ENCODE peak calls at places on chromosomes 2 and 18, in four cellular contexts. One of them, this sample, is unnamed.
A peak's percentile ranks its signal among the peaks of the same experiment; 100 is the strongest.

GRCh38 chr2:118689456-118689855 is 158.0 kb downstream of the EN1 start:
- DNase-seq in trophoblast cell: no peak
- DNase-seq in adipocyte: no peak
- DNase-seq in LNCaP clone FGC: no peak
- DNase-seq in this sample: no peak

GRCh38 chr2:191499874-191500565 is 177.9 kb upstream of the NABP1 start:
- DNase-seq in trophoblast cell: no peak
- DNase-seq in adipocyte: peak; percentile 74
- DNase-seq in LNCaP clone FGC: no peak
- DNase-seq in this sample: peak; percentile 29

GRCh38 chr2:100292022-100292580 is 30.2 kb downstream of the LONRF2 start:
- DNase-seq in trophoblast cell: peak; percentile 99
- DNase-seq in adipocyte: peak; percentile 92
- DNase-seq in LNCaP clone FGC: peak; percentile 46
- DNase-seq in this sample: peak; percentile 91

GRCh38 chr2:168033966-168034365 is 213.4 kb downstream of the STK39 start:
- DNase-seq in trophoblast cell: no peak
- DNase-seq in adipocyte: no peak
- DNase-seq in LNCaP clone FGC: no peak
- DNase-seq in this sample: no peak

GRCh38 chr2:235005603-235006259 is 53.9 kb downstream of the SH3BP4 start:
- DNase-seq in trophoblast cell: no peak
- DNase-seq in adipocyte: peak; percentile 24
- DNase-seq in LNCaP clone FGC: no peak
- DNase-seq in this sample: peak; percentile 33

GRCh38 chr2:226552571-226553285 is 246.9 kb downstream of the IRS1 start:
- DNase-seq in trophoblast cell: no peak
- DNase-seq in adipocyte: peak; percentile 57
- DNase-seq in LNCaP clone FGC: no peak
- DNase-seq in this sample: no peak

GRCh38 chr2:224157655-224158054 is 118.6 kb upstream of the SERPINE2 start:
- DNase-seq in trophoblast cell: no peak
- DNase-seq in adipocyte: no peak
- DNase-seq in LNCaP clone FGC: no peak
- DNase-seq in this sample: peak; percentile 24

GRCh38 chr18:62710417-62710816 is 4.9 kb upstream of the PHLPP1 start:
- DNase-seq in trophoblast cell: peak; percentile 29
- DNase-seq in adipocyte: peak; percentile 20
- DNase-seq in LNCaP clone FGC: no peak
- DNase-seq in this sample: no peak

GRCh38 chr2:74835831-74836674 is 2.1 kb downstream of the HK2 start:
- DNase-seq in trophoblast cell: peak; percentile 81
- DNase-seq in adipocyte: peak; percentile 81
- DNase-seq in LNCaP clone FGC: no peak
- DNase-seq in this sample: peak; percentile 70

GRCh38 chr18:13253786-13254755 is 35.5 kb downstream of the LDLRAD4 start:
- DNase-seq in trophoblast cell: no peak
- DNase-seq in adipocyte: no peak
- DNase-seq in LNCaP clone FGC: peak; percentile 13
- DNase-seq in this sample: no peak

GRCh38 chr2:186457908-186458307 is 28.2 kb upstream of the ZC3H15 start:
- DNase-seq in trophoblast cell: no peak
- DNase-seq in adipocyte: no peak
- DNase-seq in LNCaP clone FGC: no peak
- DNase-seq in this sample: no peak

GRCh38 chr2:127431408-127432023 is 13.3 kb downstream of the PROC start:
- DNase-seq in trophoblast cell: no peak
- DNase-seq in adipocyte: no peak
- DNase-seq in LNCaP clone FGC: no peak
- DNase-seq in this sample: no peak

GRCh38 chr2:159735648-159736047 is 23.3 kb downstream of the MARCHF7 start:
- DNase-seq in trophoblast cell: no peak
- DNase-seq in adipocyte: no peak
- DNase-seq in LNCaP clone FGC: no peak
- DNase-seq in this sample: no peak

GRCh38 chr2:55995206-55995605 is 71.6 kb upstream of the EFEMP1 start:
- DNase-seq in trophoblast cell: no peak
- DNase-seq in adipocyte: peak; percentile 12
- DNase-seq in LNCaP clone FGC: peak; percentile 69
- DNase-seq in this sample: peak; percentile 43

GRCh38 chr2:7961550-7961949 is 720.3 kb upstream of the ID2 start:
- DNase-seq in trophoblast cell: no peak
- DNase-seq in adipocyte: peak; percentile 14
- DNase-seq in LNCaP clone FGC: no peak
- DNase-seq in this sample: no peak

GRCh38 chr2:154375625-154376020 is 322.9 kb upstream of the KCNJ3 start:
- DNase-seq in trophoblast cell: peak; percentile 60
- DNase-seq in adipocyte: peak; percentile 7
- DNase-seq in LNCaP clone FGC: peak; percentile 27
- DNase-seq in this sample: peak; percentile 53

GRCh38 chr2:103868394-103868793 is 985.5 kb upstream of the POU3F3 start:
- DNase-seq in trophoblast cell: peak; percentile 2
- DNase-seq in adipocyte: no peak
- DNase-seq in LNCaP clone FGC: no peak
- DNase-seq in this sample: no peak

GRCh38 chr2:49110571-49111315 is 43.6 kb downstream of the FSHR start:
- DNase-seq in trophoblast cell: no peak
- DNase-seq in adipocyte: no peak
- DNase-seq in LNCaP clone FGC: no peak
- DNase-seq in this sample: no peak

GRCh38 chr2:128787616-128788015 is 468.9 kb upstream of the HS6ST1 start:
- DNase-seq in trophoblast cell: no peak
- DNase-seq in adipocyte: no peak
- DNase-seq in LNCaP clone FGC: no peak
- DNase-seq in this sample: no peak

GRCh38 chr2:149068996-149069888 is 30.7 kb downstream of the LYPD6B start:
- DNase-seq in trophoblast cell: peak; percentile 96
- DNase-seq in adipocyte: peak; percentile 80
- DNase-seq in LNCaP clone FGC: peak; percentile 52
- DNase-seq in this sample: peak; percentile 25

GRCh38 chr2:227036527-227036926 is 127.5 kb downstream of the COL4A4 start:
- DNase-seq in trophoblast cell: no peak
- DNase-seq in adipocyte: no peak
- DNase-seq in LNCaP clone FGC: no peak
- DNase-seq in this sample: no peak

GRCh38 chr2:239756392-239757153 is 268.6 kb downstream of the NDUFA10 start:
- DNase-seq in trophoblast cell: peak; percentile 8
- DNase-seq in adipocyte: peak; percentile 1
- DNase-seq in LNCaP clone FGC: no peak
- DNase-seq in this sample: peak; percentile 5

GRCh38 chr2:27954771-27955384 is 64.3 kb downstream of the BABAM2 start:
- DNase-seq in trophoblast cell: peak; percentile 83
- DNase-seq in adipocyte: peak; percentile 88
- DNase-seq in LNCaP clone FGC: no peak
- DNase-seq in this sample: peak; percentile 99

GRCh38 chr2:5691659-5692529 is at the start of gene SOX11:
- DNase-seq in trophoblast cell: no peak
- DNase-seq in adipocyte: peak; percentile 99
- DNase-seq in LNCaP clone FGC: peak; percentile 33
- DNase-seq in this sample: no peak

GRCh38 chr2:45013229-45014015 is 4.2 kb upstream of the SIX2 start:
- DNase-seq in trophoblast cell: no peak
- DNase-seq in adipocyte: no peak
- DNase-seq in LNCaP clone FGC: no peak
- DNase-seq in this sample: no peak

GRCh38 chr2:184956856-184957255 is 358.5 kb downstream of the ZNF804A start:
- DNase-seq in trophoblast cell: no peak
- DNase-seq in adipocyte: no peak
- DNase-seq in LNCaP clone FGC: no peak
- DNase-seq in this sample: no peak

DNA sequence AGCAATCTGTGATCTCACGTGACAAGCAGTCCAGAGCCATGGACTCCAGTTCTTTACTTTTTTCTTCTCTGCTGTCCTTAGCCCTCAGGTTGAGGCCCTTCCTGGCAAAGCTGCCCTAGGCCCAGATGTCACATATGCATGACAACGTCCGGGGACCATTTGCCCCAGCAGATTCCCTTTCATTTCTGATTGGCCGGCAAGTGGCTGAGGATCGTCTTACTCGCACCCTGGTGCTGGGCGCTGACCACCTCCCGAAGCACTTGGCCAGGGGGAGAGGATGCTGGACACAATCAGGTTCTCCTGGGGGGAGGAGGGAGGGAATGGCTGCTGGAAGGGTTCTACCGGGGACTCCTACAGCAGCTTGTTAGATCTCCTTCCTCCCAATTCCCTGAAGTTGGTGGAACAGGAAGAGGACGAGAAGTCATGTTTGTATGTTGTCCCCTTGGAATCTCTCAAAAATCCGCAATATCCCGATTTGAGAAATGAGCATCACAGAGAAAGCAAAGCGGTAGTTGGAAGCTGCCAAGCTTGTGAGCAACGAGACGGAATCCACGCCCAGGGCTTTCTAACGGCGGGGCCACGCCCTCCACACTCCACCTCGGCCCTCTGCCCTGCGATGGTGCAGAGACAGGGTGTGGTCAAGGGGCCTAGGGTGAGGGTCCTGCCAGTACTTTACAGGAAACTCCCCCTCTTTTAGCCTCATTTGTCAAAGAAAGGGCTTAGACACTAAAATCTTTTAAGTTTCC is 61.8 kb upstream of the YWHAQ start:
- DNase-seq in trophoblast cell: no peak
- DNase-seq in adipocyte: no peak
- DNase-seq in LNCaP clone FGC: no peak
- DNase-seq in this sample: peak; percentile 39
- H3K4me3 ChIP-seq in trophoblast cell: no peak overlapping the region
- H3K4me3 ChIP-seq in adipocyte: peak overlapping the region; percentile 62
- H3K4me3 ChIP-seq in LNCaP clone FGC: no peak overlapping the region
- H3K4me3 ChIP-seq in this sample: no peak overlapping the region

DNA sequence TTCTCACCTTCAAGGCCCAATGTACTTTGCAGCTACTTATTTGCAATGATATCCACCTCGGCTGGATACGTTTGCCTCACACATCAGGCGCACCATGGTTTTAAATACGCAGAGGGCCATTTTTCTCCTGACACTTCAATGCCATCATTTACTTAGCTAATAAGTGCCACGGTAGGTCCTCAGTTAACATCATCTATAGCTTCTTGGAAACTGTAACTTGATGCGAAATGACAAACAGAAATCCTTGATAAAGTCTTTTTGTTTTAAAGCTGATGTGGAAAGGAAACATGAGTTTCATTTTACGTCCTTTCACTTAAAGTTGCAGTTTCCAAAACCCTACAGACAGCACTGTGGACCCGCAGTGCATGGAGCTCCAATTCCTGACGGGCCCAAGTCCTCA is 37.1 kb downstream of the ZNF516 start:
- DNase-seq in trophoblast cell: no peak
- DNase-seq in adipocyte: no peak
- DNase-seq in LNCaP clone FGC: no peak
- DNase-seq in this sample: no peak
- H3K4me3 ChIP-seq in trophoblast cell: no peak overlapping the region
- H3K4me3 ChIP-seq in adipocyte: no peak overlapping the region
- H3K4me3 ChIP-seq in LNCaP clone FGC: no peak overlapping the region
- H3K4me3 ChIP-seq in this sample: no peak overlapping the region

GRCh38 chr2:172050506-172051125 is 34.7 kb upstream of the DLX1 start:
- DNase-seq in trophoblast cell: no peak
- DNase-seq in adipocyte: peak; percentile 38
- DNase-seq in LNCaP clone FGC: no peak
- DNase-seq in this sample: no peak

GRCh38 chr2:172049721-172050120 is 35.6 kb upstream of the DLX1 start:
- DNase-seq in trophoblast cell: no peak
- DNase-seq in adipocyte: no peak
- DNase-seq in LNCaP clone FGC: no peak
- DNase-seq in this sample: no peak

GRCh38 chr2:172053486-172053885 is 31.8 kb upstream of the DLX1 start:
- DNase-seq in trophoblast cell: no peak
- DNase-seq in adipocyte: no peak
- DNase-seq in LNCaP clone FGC: no peak
- DNase-seq in this sample: no peak

GRCh38 chr2:172048996-172049503 is 36.3 kb upstream of the DLX1 start:
- DNase-seq in trophoblast cell: no peak
- DNase-seq in adipocyte: no peak
- DNase-seq in LNCaP clone FGC: no peak
- DNase-seq in this sample: no peak

DNA sequence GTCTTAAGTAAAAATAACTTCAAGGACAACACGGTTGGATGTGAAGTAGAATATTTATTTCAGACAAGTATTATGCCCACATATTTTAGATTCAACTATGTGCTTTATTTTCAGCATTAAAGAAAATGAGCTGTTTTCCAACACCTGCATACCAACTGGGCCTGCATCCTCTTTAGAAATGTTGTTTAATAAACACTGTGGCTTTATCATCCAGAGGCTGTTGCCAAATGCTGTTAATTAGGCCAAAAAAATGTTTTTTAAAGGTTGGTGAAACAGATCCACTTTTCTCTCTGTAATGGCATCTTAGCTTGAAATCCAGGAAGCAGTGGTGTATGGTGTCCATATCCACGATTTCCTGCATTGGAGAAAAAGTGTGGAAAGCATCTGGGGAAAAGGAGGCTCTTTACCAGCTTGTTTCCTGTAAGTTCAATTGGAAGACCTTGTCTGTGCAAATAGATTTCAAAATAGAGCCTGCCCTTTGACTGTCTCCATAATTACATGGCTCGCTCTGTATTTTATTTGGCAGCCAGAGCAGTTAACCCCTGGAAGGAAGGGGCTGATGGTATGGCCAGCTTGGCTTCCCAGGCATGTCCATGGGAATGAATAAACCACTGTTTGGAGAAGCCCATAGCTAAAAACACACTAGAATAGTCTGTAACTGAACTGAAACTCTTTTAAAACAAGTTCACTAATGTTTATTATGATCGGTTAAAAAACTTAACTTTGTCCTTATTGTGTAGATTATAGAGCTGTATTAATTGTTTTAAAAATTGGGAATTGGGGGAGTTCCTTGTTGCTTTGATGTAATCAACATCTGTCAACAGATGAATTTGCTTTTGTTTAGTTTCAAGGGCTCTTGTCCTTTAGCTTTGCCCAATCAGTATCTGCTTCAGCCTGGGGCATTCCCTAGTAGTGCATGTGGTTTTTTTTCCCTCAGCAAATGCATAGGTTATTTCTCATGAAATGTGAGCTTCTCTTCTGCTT is 33.0 kb upstream of the DLX1 start:
- DNase-seq in trophoblast cell: no peak
- DNase-seq in adipocyte: peak; percentile 74
- DNase-seq in LNCaP clone FGC: peak; percentile 17
- DNase-seq in this sample: peak; percentile 27
- H3K4me3 ChIP-seq in trophoblast cell: no peak overlapping the region
- H3K4me3 ChIP-seq in adipocyte: no peak overlapping the region
- H3K4me3 ChIP-seq in LNCaP clone FGC: no peak overlapping the region
- H3K4me3 ChIP-seq in this sample: no peak overlapping the region

GRCh38 chr2:135991861-135992260 is 6.4 kb upstream of the DARS1 start:
- DNase-seq in trophoblast cell: no peak
- DNase-seq in adipocyte: no peak
- DNase-seq in LNCaP clone FGC: no peak
- DNase-seq in this sample: no peak
- H3K4me3 ChIP-seq in trophoblast cell: no peak overlapping the region
- H3K4me3 ChIP-seq in adipocyte: no peak overlapping the region
- H3K4me3 ChIP-seq in LNCaP clone FGC: no peak overlapping the region
- H3K4me3 ChIP-seq in this sample: no peak overlapping the region